ENCODE peak calls at places on chromosomes 2 and 18, in nine cellular contexts. One of them, this sample, is unnamed.

GRCh38 chr2:64685430-64685829 is 31.7 kb upstream of the SERTAD2 start:
- DNase-seq in activated CD8-positive, alpha-beta memory T cell treated with anti-CD3 and anti-CD28 coated beads, Interleukin-2, amount 50 U/mL, for 4 hours: no peak
- DNase-seq in NCI-H748 treated with DMSO at 0.1 percent for 48 hours: no peak
- DNase-seq in NCI-H2081: no peak
- DNase-seq in left cardiac atrium: no peak
- DNase-seq in GM13977: no peak
- DNase-seq in activated T-cell treated with anti-CD3 and anti-CD28 coated beads, Interleukin-2, amount 50 U/mL, for 72 hours: no peak
- DNase-seq in NB4: peak; percentile 34
- DNase-seq in GM20000: no peak
- DNase-seq in this sample: no peak

GRCh38 chr2:134777593-134777992 is 58.8 kb upstream of the TMEM163 start:
- DNase-seq in GM20000: no peak
- DNase-seq in activated T-cell treated with anti-CD3 and anti-CD28 coated beads, Interleukin-2, amount 50 U/mL, for 72 hours: no peak
- DNase-seq in activated CD8-positive, alpha-beta memory T cell treated with anti-CD3 and anti-CD28 coated beads, Interleukin-2, amount 50 U/mL, for 4 hours: no peak
- DNase-seq in NCI-H2081: no peak
- DNase-seq in GM13977: no peak
- DNase-seq in NCI-H748 treated with DMSO at 0.1 percent for 48 hours: no peak
- DNase-seq in left cardiac atrium: no peak
- DNase-seq in NB4: no peak
- DNase-seq in this sample: no peak

GRCh38 chr2:120465012-120465700 is 119.2 kb downstream of the INHBB start:
- DNase-seq in activated T-cell treated with anti-CD3 and anti-CD28 coated beads, Interleukin-2, amount 50 U/mL, for 72 hours: no peak
- DNase-seq in left cardiac atrium: no peak
- DNase-seq in activated CD8-positive, alpha-beta memory T cell treated with anti-CD3 and anti-CD28 coated beads, Interleukin-2, amount 50 U/mL, for 4 hours: no peak
- DNase-seq in NB4: no peak
- DNase-seq in NCI-H2081: no peak
- DNase-seq in NCI-H748 treated with DMSO at 0.1 percent for 48 hours: no peak
- DNase-seq in GM20000: no peak
- DNase-seq in GM13977: no peak
- DNase-seq in this sample: no peak

GRCh38 chr2:241701155-241701404 is 759 bp upstream of the ING5 start:
- DNase-seq in GM13977: no peak
- DNase-seq in activated CD8-positive, alpha-beta memory T cell treated with anti-CD3 and anti-CD28 coated beads, Interleukin-2, amount 50 U/mL, for 4 hours: no peak
- DNase-seq in NCI-H2081: peak; percentile 95
- DNase-seq in activated T-cell treated with anti-CD3 and anti-CD28 coated beads, Interleukin-2, amount 50 U/mL, for 72 hours: no peak
- DNase-seq in left cardiac atrium: no peak
- DNase-seq in GM20000: no peak
- DNase-seq in NB4: no peak
- DNase-seq in NCI-H748 treated with DMSO at 0.1 percent for 48 hours: peak; percentile 67
- DNase-seq in this sample: no peak

GRCh38 chr2:64793701-64794100 is 140.0 kb upstream of the SERTAD2 start:
- DNase-seq in NB4: no peak
- DNase-seq in GM20000: no peak
- DNase-seq in left cardiac atrium: no peak
- DNase-seq in activated CD8-positive, alpha-beta memory T cell treated with anti-CD3 and anti-CD28 coated beads, Interleukin-2, amount 50 U/mL, for 4 hours: no peak
- DNase-seq in NCI-H748 treated with DMSO at 0.1 percent for 48 hours: no peak
- DNase-seq in NCI-H2081: no peak
- DNase-seq in activated T-cell treated with anti-CD3 and anti-CD28 coated beads, Interleukin-2, amount 50 U/mL, for 72 hours: no peak
- DNase-seq in GM13977: no peak
- DNase-seq in this sample: no peak

GRCh38 chr2:45691152-45691551 is 39.7 kb downstream of the PRKCE start:
- DNase-seq in activated T-cell treated with anti-CD3 and anti-CD28 coated beads, Interleukin-2, amount 50 U/mL, for 72 hours: no peak
- DNase-seq in GM20000: peak; percentile 41
- DNase-seq in NCI-H748 treated with DMSO at 0.1 percent for 48 hours: no peak
- DNase-seq in NB4: no peak
- DNase-seq in NCI-H2081: no peak
- DNase-seq in activated CD8-positive, alpha-beta memory T cell treated with anti-CD3 and anti-CD28 coated beads, Interleukin-2, amount 50 U/mL, for 4 hours: no peak
- DNase-seq in left cardiac atrium: no peak
- DNase-seq in GM13977: peak; percentile 15
- DNase-seq in this sample: no peak

GRCh38 chr2:200406379-200406778 is 99.9 kb downstream of the SPATS2L start:
- DNase-seq in NB4: peak; percentile 21
- DNase-seq in GM20000: no peak
- DNase-seq in NCI-H2081: no peak
- DNase-seq in activated T-cell treated with anti-CD3 and anti-CD28 coated beads, Interleukin-2, amount 50 U/mL, for 72 hours: no peak
- DNase-seq in GM13977: no peak
- DNase-seq in activated CD8-positive, alpha-beta memory T cell treated with anti-CD3 and anti-CD28 coated beads, Interleukin-2, amount 50 U/mL, for 4 hours: no peak
- DNase-seq in left cardiac atrium: no peak
- DNase-seq in NCI-H748 treated with DMSO at 0.1 percent for 48 hours: peak; percentile 12
- DNase-seq in this sample: no peak

GRCh38 chr2:200026312-200026711 is 70.9 kb downstream of the MAIP1 start:
- DNase-seq in GM20000: no peak
- DNase-seq in NCI-H2081: no peak
- DNase-seq in NB4: no peak
- DNase-seq in NCI-H748 treated with DMSO at 0.1 percent for 48 hours: no peak
- DNase-seq in left cardiac atrium: no peak
- DNase-seq in GM13977: no peak
- DNase-seq in activated CD8-positive, alpha-beta memory T cell treated with anti-CD3 and anti-CD28 coated beads, Interleukin-2, amount 50 U/mL, for 4 hours: no peak
- DNase-seq in activated T-cell treated with anti-CD3 and anti-CD28 coated beads, Interleukin-2, amount 50 U/mL, for 72 hours: no peak
- DNase-seq in this sample: no peak

GRCh38 chr2:62992561-62992960 is 58.1 kb upstream of the OTX1 start:
- DNase-seq in left cardiac atrium: no peak
- DNase-seq in activated CD8-positive, alpha-beta memory T cell treated with anti-CD3 and anti-CD28 coated beads, Interleukin-2, amount 50 U/mL, for 4 hours: no peak
- DNase-seq in GM13977: no peak
- DNase-seq in NB4: no peak
- DNase-seq in activated T-cell treated with anti-CD3 and anti-CD28 coated beads, Interleukin-2, amount 50 U/mL, for 72 hours: no peak
- DNase-seq in NCI-H2081: no peak
- DNase-seq in GM20000: no peak
- DNase-seq in NCI-H748 treated with DMSO at 0.1 percent for 48 hours: no peak
- DNase-seq in this sample: no peak

GRCh38 chr2:199197448-199197847 is 260.3 kb downstream of the SATB2 start:
- DNase-seq in activated T-cell treated with anti-CD3 and anti-CD28 coated beads, Interleukin-2, amount 50 U/mL, for 72 hours: no peak
- DNase-seq in activated CD8-positive, alpha-beta memory T cell treated with anti-CD3 and anti-CD28 coated beads, Interleukin-2, amount 50 U/mL, for 4 hours: no peak
- DNase-seq in GM20000: no peak
- DNase-seq in GM13977: no peak
- DNase-seq in NCI-H748 treated with DMSO at 0.1 percent for 48 hours: no peak
- DNase-seq in left cardiac atrium: no peak
- DNase-seq in NB4: peak; percentile 64
- DNase-seq in NCI-H2081: no peak
- DNase-seq in this sample: no peak

GRCh38 chr2:151114934-151115333 is 146.7 kb downstream of the RBM43 start:
- DNase-seq in NCI-H748 treated with DMSO at 0.1 percent for 48 hours: no peak
- DNase-seq in left cardiac atrium: no peak
- DNase-seq in NCI-H2081: no peak
- DNase-seq in activated CD8-positive, alpha-beta memory T cell treated with anti-CD3 and anti-CD28 coated beads, Interleukin-2, amount 50 U/mL, for 4 hours: no peak
- DNase-seq in activated T-cell treated with anti-CD3 and anti-CD28 coated beads, Interleukin-2, amount 50 U/mL, for 72 hours: no peak
- DNase-seq in GM20000: no peak
- DNase-seq in GM13977: no peak
- DNase-seq in NB4: no peak
- DNase-seq in this sample: no peak

GRCh38 chr18:11567391-11567790 is 42.0 kb upstream of the SLC35G4 start:
- DNase-seq in NCI-H748 treated with DMSO at 0.1 percent for 48 hours: no peak
- DNase-seq in activated T-cell treated with anti-CD3 and anti-CD28 coated beads, Interleukin-2, amount 50 U/mL, for 72 hours: no peak
- DNase-seq in left cardiac atrium: no peak
- DNase-seq in NCI-H2081: no peak
- DNase-seq in GM20000: no peak
- DNase-seq in NB4: no peak
- DNase-seq in GM13977: no peak
- DNase-seq in activated CD8-positive, alpha-beta memory T cell treated with anti-CD3 and anti-CD28 coated beads, Interleukin-2, amount 50 U/mL, for 4 hours: no peak
- DNase-seq in this sample: no peak

GRCh38 chr2:71672640-71673401 is 219.5 kb downstream of the DYSF start:
- DNase-seq in GM20000: no peak
- DNase-seq in NCI-H748 treated with DMSO at 0.1 percent for 48 hours: no peak
- DNase-seq in activated CD8-positive, alpha-beta memory T cell treated with anti-CD3 and anti-CD28 coated beads, Interleukin-2, amount 50 U/mL, for 4 hours: no peak
- DNase-seq in activated T-cell treated with anti-CD3 and anti-CD28 coated beads, Interleukin-2, amount 50 U/mL, for 72 hours: no peak
- DNase-seq in NB4: no peak
- DNase-seq in GM13977: no peak
- DNase-seq in left cardiac atrium: no peak
- DNase-seq in NCI-H2081: no peak
- DNase-seq in this sample: no peak

GRCh38 chr2:150325656-150326055 is 161.8 kb downstream of the RND3 start:
- DNase-seq in NCI-H748 treated with DMSO at 0.1 percent for 48 hours: no peak
- DNase-seq in activated CD8-positive, alpha-beta memory T cell treated with anti-CD3 and anti-CD28 coated beads, Interleukin-2, amount 50 U/mL, for 4 hours: no peak
- DNase-seq in left cardiac atrium: no peak
- DNase-seq in GM20000: no peak
- DNase-seq in NB4: no peak
- DNase-seq in activated T-cell treated with anti-CD3 and anti-CD28 coated beads, Interleukin-2, amount 50 U/mL, for 72 hours: no peak
- DNase-seq in NCI-H2081: no peak
- DNase-seq in GM13977: no peak
- DNase-seq in this sample: no peak

GRCh38 chr18:27075828-27076227 is 109.3 kb downstream of the CHST9 start:
- DNase-seq in NCI-H2081: peak; percentile 72
- DNase-seq in activated T-cell treated with anti-CD3 and anti-CD28 coated beads, Interleukin-2, amount 50 U/mL, for 72 hours: no peak
- DNase-seq in GM20000: no peak
- DNase-seq in NCI-H748 treated with DMSO at 0.1 percent for 48 hours: peak; percentile 79
- DNase-seq in GM13977: no peak
- DNase-seq in activated CD8-positive, alpha-beta memory T cell treated with anti-CD3 and anti-CD28 coated beads, Interleukin-2, amount 50 U/mL, for 4 hours: no peak
- DNase-seq in NB4: no peak
- DNase-seq in left cardiac atrium: no peak
- DNase-seq in this sample: no peak

This sample was measured in central memory CD4-positive, alpha-beta T cell.